ENCODE peak calls at places on chromosomes 3 and 15, in seven cellular contexts. U is testis, V is body of pancreas, S is adrenal gland, M is transverse colon, P is sigmoid colon, R is spleen. H is an unnamed sample.

GRCh38 chr3:136802481-136802996 is 16.4 kb upstream of the SLC35G2 start:
- DNase-seq in U (no peak), V (no peak), S (no peak), M (no peak), P (no peak), R (no peak), H (no peak)

GRCh38 chr3:117226932-117227331 is 517.4 kb downstream of the TUSC7 start:
- DNase-seq in U (no peak), V (no peak), S (no peak), M (no peak), P (no peak), R (no peak), H (no peak)

GRCh38 chr3:143207338-143207961 is 87.9 kb downstream of the CHST2 start:
- DNase-seq in U (no peak), V (no peak), S (no peak), M (no peak), P (no peak), R (no peak), H (peak; percentile 41)

GRCh38 chr15:67836477-67836876 is 3.4 kb downstream of the RNU6-1 start:
- DNase-seq in U (peak; percentile 65), V (peak; percentile 57), S (peak; percentile 49), M (peak; percentile 62), P (peak; percentile 63), R (peak; percentile 80), H (peak; percentile 73)

GRCh38 chr3:153760952-153761351 is 360.2 kb upstream of the ARHGEF26 start:
- DNase-seq in U (no peak), V (no peak), S (no peak), M (no peak), P (no peak), R (no peak), H (no peak)

GRCh38 chr15:68271854-68272471 is 5.6 kb upstream of the FEM1B start:
- DNase-seq in U (no peak), V (peak; percentile 42), S (peak; percentile 84), M (no peak), P (no peak), R (no peak), H (no peak)

GRCh38 chr3:39178553-39178952 is 13.8 kb downstream of the XIRP1 start:
- DNase-seq in U (no peak), V (no peak), S (no peak), M (no peak), P (no peak), R (no peak), H (no peak)

GRCh38 chr3:58366699-58367098 is 34.0 kb downstream of the PXK start:
- DNase-seq in U (no peak), V (no peak), S (no peak), M (no peak), P (no peak), R (no peak), H (no peak)

GRCh38 chr3:425094-425493 is 228.5 kb downstream of the CHL1 start:
- DNase-seq in U (peak; percentile 19), V (no peak), S (no peak), M (no peak), P (no peak), R (no peak), H (no peak)

GRCh38 chr3:36868614-36869436 is 76.0 kb downstream of the TRANK1 start:
- DNase-seq in U (peak; percentile 72), V (peak; percentile 50), S (peak; percentile 37), M (peak; percentile 37), P (no peak), R (no peak), H (peak; percentile 68)

GRCh38 chr3:132549890-132550578 is 47.0 kb upstream of the ACKR4 start:
- DNase-seq in U (no peak), V (no peak), S (peak; percentile 40), M (no peak), P (no peak), R (no peak), H (peak; percentile 17)

GRCh38 chr3:22627993-22628499 is 575.1 kb upstream of the UBE2E2 start:
- DNase-seq in U (no peak), V (no peak), S (no peak), M (no peak), P (no peak), R (no peak), H (no peak)

GRCh38 chr3:126907557-126907956 is 75.4 kb upstream of the PLXNA1 start:
- DNase-seq in U (no peak), V (no peak), S (no peak), M (no peak), P (peak; percentile 33), R (no peak), H (no peak)

GRCh38 chr3:142888484-142889262 is at the start of gene PCOLCE2:
- DNase-seq in U (peak; percentile 21), V (peak; percentile 13), S (peak; percentile 16), M (peak; percentile 8), P (peak; percentile 66), R (peak; percentile 83), H (peak; percentile 60)

GRCh38 chr3:197892162-197892561 is 57.8 kb upstream of the RPL35A start:
- DNase-seq in U (no peak), V (no peak), S (no peak), M (no peak), P (no peak), R (no peak), H (no peak)

GRCh38 chr15:89451846-89452245 is 44.5 kb downstream of the RHCG start:
- DNase-seq in U (no peak), V (no peak), S (no peak), M (no peak), P (no peak), R (no peak), H (no peak)

GRCh38 chr3:118089563-118089962 is 945.1 kb downstream of the IGSF11 start:
- DNase-seq in U (no peak), V (no peak), S (no peak), M (no peak), P (no peak), R (no peak), H (no peak)

GRCh38 chr3:153880493-153880892 is 240.7 kb upstream of the ARHGEF26 start:
- DNase-seq in U (no peak), V (no peak), S (no peak), M (no peak), P (no peak), R (no peak), H (no peak)

GRCh38 chr15:45715528-45715927 is 80.7 kb downstream of the SQOR start:
- DNase-seq in U (no peak), V (no peak), S (no peak), M (no peak), P (no peak), R (no peak), H (no peak)

GRCh38 chr3:169964176-169964575 is 2.4 kb upstream of the SEC62 start:
- DNase-seq in U (no peak), V (no peak), S (no peak), M (no peak), P (no peak), R (no peak), H (no peak)

GRCh38 chr3:94440767-94441493 is 378.1 kb downstream of the NSUN3 start:
- DNase-seq in U (no peak), V (no peak), S (no peak), M (no peak), P (no peak), R (no peak), H (no peak)

GRCh38 chr15:63045438-63046278 is 3.1 kb downstream of the TPM1 start:
- DNase-seq in U (no peak), V (no peak), S (no peak), M (no peak), P (no peak), R (no peak), H (no peak)
- TF ChIP-seq POLR2A in U (no peak), V (no peak), S (no peak), M (no peak), P (no peak), R (no peak), H (no peak)

GRCh38 chr3:53045784-53046170 is at the start of gene SFMBT1:
- DNase-seq in U (peak; percentile 76), V (peak; percentile 77), S (peak; percentile 60), M (peak; percentile 77), P (peak; percentile 81), R (peak; percentile 91), H (peak; percentile 80)
- TF ChIP-seq POLR2A in U (no peak), V (peak; percentile 33), S (no peak), M (no peak), P (no peak), R (no peak), H (peak; percentile 36)

GRCh38 chr3:49539659-49540560 is 14.4 kb upstream of the BSN start:
- DNase-seq in U (peak; percentile 96), V (peak; percentile 96), S (peak; percentile 96), M (peak; percentile 95), P (peak; percentile 97), R (peak; percentile 98), H (peak; percentile 92)
- TF ChIP-seq POLR2A in U (no peak), V (peak; percentile 34), S (peak; percentile 59), M (no peak), P (no peak), R (no peak), H (peak; percentile 52)

GRCh38 chr3:194247350-194247740 is 103.8 kb downstream of the CPN2 start:
- DNase-seq in U (no peak), V (no peak), S (no peak), M (no peak), P (no peak), R (no peak), H (no peak)
- TF ChIP-seq POLR2A in U (no peak), V (no peak), S (no peak), M (no peak), P (no peak), R (no peak), H (no peak)

GRCh38 chr3:147130461-147130860 is 275.9 kb downstream of the ZIC4 start:
- DNase-seq in U (no peak), V (no peak), S (no peak), M (no peak), P (no peak), R (no peak), H (no peak)

GRCh38 chr3:147129665-147130064 is 276.7 kb downstream of the ZIC4 start:
- DNase-seq in U (no peak), V (no peak), S (no peak), M (no peak), P (no peak), R (peak; percentile 47), H (no peak)

GRCh38 chr3:147132168-147132567 is 274.2 kb downstream of the ZIC4 start:
- DNase-seq in U (no peak), V (no peak), S (no peak), M (no peak), P (no peak), R (no peak), H (no peak)
- TF ChIP-seq POLR2A in U (no peak), V (no peak), S (no peak), M (no peak), P (no peak), R (no peak), H (no peak)

H was measured in erythroblast.